ENCODE peak calls at places on chromosomes 2 and 18, in eight cellular contexts. G is HCT116, X is upper lobe of left lung, U is GM12878, P is Panc1, S is HepG2, C is K562, I is GM23338. L is an unnamed sample.

GRCh38 chr2:19205983-19206533 is 152.4 kb downstream of the OSR1 start:
- ATAC-seq in P (no peak), G (no peak), X (no peak), I (no peak), U (no peak), C (no peak), S (no peak), L (no peak)

GRCh38 chr2:236638707-236639106 is 69.1 kb downstream of the ACKR3 start:
- ATAC-seq in S (no peak), C (no peak), G (no peak), I (no peak), U (no peak), X (no peak), P (no peak), L (no peak)

GRCh38 chr2:95121150-95121494 is 486 bp downstream of the MRPS5 start:
- ATAC-seq in S (peak), X (no peak), G (peak), P (no peak), C (no peak), U (peak), I (no peak), L (no peak)

GRCh38 chr2:201126308-201127127 is 10.6 kb downstream of the CFLAR start:
- ATAC-seq in U (peak), S (no peak), G (no peak), P (no peak), X (peak), C (no peak), I (peak), L (peak)

GRCh38 chr2:5175231-5175630 is 517.0 kb upstream of the SOX11 start:
- ATAC-seq in S (no peak), P (no peak), G (no peak), C (no peak), X (no peak), U (no peak), I (no peak), L (no peak)

GRCh38 chr2:69581774-69582581 is 61.6 kb downstream of the AAK1 start:
- ATAC-seq in C (peak), I (peak), S (peak), U (peak), X (no peak), G (no peak), P (no peak), L (no peak)

GRCh38 chr2:98729652-98730051 is 1.3 kb downstream of the MGAT4A start:
- ATAC-seq in P (no peak), G (no peak), I (no peak), S (no peak), X (no peak), U (no peak), C (no peak), L (no peak)

GRCh38 chr2:47738331-47738730 is 44.6 kb upstream of the MSH6 start:
- ATAC-seq in C (no peak), U (no peak), X (no peak), I (no peak), P (no peak), S (no peak), G (no peak), L (no peak)

GRCh38 chr18:75216926-75217303 is 6.3 kb downstream of the TSHZ1 start:
- ATAC-seq in G (no peak), U (peak), X (no peak), P (no peak), C (no peak), S (peak), I (no peak), L (no peak)

GRCh38 chr2:158722266-158723105 is 72.6 kb upstream of the DAPL1 start:
- ATAC-seq in I (no peak), C (no peak), S (no peak), G (no peak), U (no peak), X (no peak), P (no peak), L (no peak)

GRCh38 chr2:129857200-129857599 is 122.3 kb upstream of the RAB6C start:
- ATAC-seq in G (no peak), U (no peak), I (no peak), X (no peak), P (no peak), C (no peak), S (no peak), L (no peak)

GRCh38 chr2:102126169-102126568 is 16.4 kb upstream of the IL1R1 start:
- ATAC-seq in P (no peak), X (no peak), C (no peak), G (no peak), U (no peak), S (no peak), I (no peak), L (no peak)

GRCh38 chr2:138364554-138365162 is 136.9 kb upstream of the SPOPL start:
- ATAC-seq in U (no peak), X (no peak), P (no peak), S (no peak), C (no peak), G (no peak), I (no peak), L (peak)

GRCh38 chr2:216188956-216189355 is 79.8 kb downstream of the XRCC5 start:
- ATAC-seq in P (no peak), U (no peak), S (peak), I (no peak), C (no peak), G (no peak), X (no peak), L (no peak)

GRCh38 chr18:813405-814071 is 1.5 kb upstream of the YES1 start:
- ATAC-seq in X (no peak), I (no peak), S (no peak), U (no peak), G (no peak), P (no peak), C (no peak), L (no peak)

GRCh38 chr18:9557250-9557943 is 57.0 kb downstream of the PPP4R1 start:
- ATAC-seq in G (no peak), U (no peak), C (no peak), P (no peak), S (peak), X (no peak), I (no peak), L (no peak)

GRCh38 chr2:226754821-226755536 is 44.6 kb downstream of the IRS1 start:
- ATAC-seq in C (no peak), S (no peak), I (no peak), G (no peak), P (peak), X (no peak), U (no peak), L (no peak)

GRCh38 chr2:43473767-43474166 is 122.1 kb downstream of the THADA start:
- ATAC-seq in C (no peak), G (no peak), I (no peak), P (no peak), S (no peak), X (no peak), U (no peak), L (no peak)

GRCh38 chr18:74115046-74115445 is 32.6 kb downstream of the FBXO15 start:
- ATAC-seq in S (no peak), C (no peak), G (no peak), U (no peak), I (no peak), X (no peak), P (no peak), L (no peak)

GRCh38 chr2:235414422-235414821 is 79.4 kb upstream of the AGAP1 start:
- ATAC-seq in I (no peak), X (no peak), G (no peak), U (no peak), C (no peak), P (no peak), S (no peak), L (no peak)

GRCh38 chr2:134460583-134460998 is 206.7 kb downstream of the MGAT5 start:
- ATAC-seq in G (peak), P (peak), U (peak), S (peak), C (peak), X (no peak), I (peak), L (no peak)
- TF ChIP-seq CTCF in G (peak), P (peak), U (peak), S (peak), C (peak), X (peak), I (peak), L (peak)

GRCh38 chr18:62919109-62919838 is 203.9 kb downstream of the PHLPP1 start:
- ATAC-seq in U (no peak), P (no peak), I (no peak), C (no peak), S (no peak), X (no peak), G (no peak), L (no peak)

GRCh38 chr18:62928316-62928715 is 213.0 kb downstream of the PHLPP1 start:
- ATAC-seq in I (no peak), G (no peak), X (no peak), C (no peak), S (no peak), U (no peak), P (no peak), L (no peak)

DNA sequence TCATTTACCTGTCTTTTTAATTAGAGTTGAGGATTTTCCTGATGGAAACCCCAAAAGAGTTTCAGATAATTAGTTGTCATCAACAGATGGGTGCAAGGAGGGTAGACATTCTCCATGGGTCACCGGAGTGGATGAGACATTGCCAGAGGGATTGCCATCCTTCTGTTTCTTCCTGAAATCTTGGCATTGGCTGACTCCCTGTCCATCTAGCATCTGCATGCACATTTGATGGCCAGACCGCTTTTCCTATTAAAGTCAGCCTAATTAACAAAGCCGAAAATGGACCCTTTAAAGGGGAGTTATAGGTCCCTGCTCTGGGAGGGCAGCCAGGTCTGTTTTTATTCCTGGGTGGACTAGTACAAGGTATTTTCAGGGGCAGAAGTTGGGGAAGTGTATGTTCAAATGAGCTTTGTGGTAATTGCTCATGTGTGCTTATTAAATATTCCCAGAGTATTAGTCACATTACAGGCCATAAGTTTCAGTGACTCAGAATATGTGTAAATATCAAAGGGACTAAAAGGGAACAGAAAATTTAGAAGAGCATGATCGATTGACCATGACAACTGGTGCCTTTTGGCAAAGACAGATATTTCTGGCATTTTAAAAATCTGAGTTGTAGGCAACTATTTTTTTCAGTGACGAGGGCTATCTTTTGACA is 209.8 kb downstream of the PHLPP1 start:
- ATAC-seq in C (no peak), U (peak), G (no peak), P (no peak), I (no peak), S (no peak), X (no peak), L (no peak)
- H3K27ac ChIP-seq in C (no peak), U (no peak), G (no peak), P (no peak), I (no peak), S (no peak), X (no peak), L (no peak)

DNA sequence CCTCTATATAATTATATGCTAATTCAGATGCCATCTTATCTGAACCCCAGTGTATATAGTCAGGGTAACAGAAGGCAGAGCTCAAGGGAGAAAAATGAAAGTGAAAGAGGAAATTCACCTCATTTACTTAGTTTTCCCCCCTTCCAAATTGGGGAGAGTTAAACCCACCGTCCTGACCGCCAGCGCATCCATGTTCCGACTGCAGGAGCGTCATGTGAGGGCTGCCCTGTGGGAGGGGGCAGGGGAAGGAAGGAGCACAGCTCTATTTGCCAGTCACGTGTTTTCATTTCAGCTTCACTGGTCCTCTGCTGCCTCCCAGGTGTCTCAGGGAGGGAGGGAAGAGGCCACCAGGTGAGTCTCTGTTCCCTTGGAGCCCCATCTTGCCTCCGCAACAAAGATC is 13.2 kb downstream of the CNNM4 start:
- ATAC-seq in P (peak), U (peak), G (no peak), C (no peak), X (no peak), I (peak), S (no peak), L (no peak)
- TF ChIP-seq POLR2AphosphoS5 in P (no peak), U (no peak), G (no peak), C (no peak), X (peak), I (no peak), S (no peak), L (no peak)

DNA sequence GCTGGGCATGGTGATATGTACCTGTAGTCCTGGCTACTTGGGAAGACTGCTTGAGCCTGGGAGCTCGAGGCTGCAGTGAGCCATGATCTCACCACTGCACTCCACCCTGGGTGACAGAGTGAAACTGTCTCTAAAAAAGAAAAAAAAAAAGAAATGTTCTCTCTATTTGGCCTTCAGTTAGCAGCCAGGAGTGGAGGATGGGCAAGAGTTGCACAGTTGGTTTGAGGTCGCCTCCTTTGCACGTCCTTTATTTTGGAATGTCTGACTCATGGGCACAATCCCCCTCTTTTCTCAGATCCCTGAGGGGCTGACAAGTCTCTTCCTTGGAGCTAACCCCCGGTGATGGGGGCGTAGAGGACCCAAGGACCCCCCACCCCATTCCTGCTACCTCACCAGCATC is 26.4 kb downstream of the ITM2C start:
- ATAC-seq in U (no peak), X (no peak), C (no peak), I (no peak), G (no peak), P (no peak), S (no peak), L (no peak)
- TF ChIP-seq CTCF in U (no peak), X (no peak), C (no peak), I (no peak), G (no peak), P (no peak), S (no peak), L (no peak)

L was measured in gastroesophageal sphincter.